ENCODE peak calls at places on chromosomes 16 and 17, in nine cellular contexts. K, S, B, R, A, J, X, N and U are unnamed samples.

GRCh38 chr17:59572301-59572924 is 7.0 kb downstream of the DHX40 start:
- DNase-seq in B (peak; percentile 77), R (no peak), K (peak; percentile 70), X (no peak), N (no peak), S (no peak), J (no peak), A (peak; percentile 11), U (no peak)

GRCh38 chr17:74099441-74100340 is 103.8 kb upstream of the RPL38 start:
- DNase-seq in S (no peak), K (no peak), R (no peak), B (no peak), A (peak; percentile 8), N (no peak), X (no peak), J (no peak), U (no peak)

GRCh38 chr17:50274142-50274944 is at the start of gene TMEM92:
- DNase-seq in N (no peak), X (no peak), R (peak; percentile 77), S (peak; percentile 64), B (no peak), J (no peak), A (peak; percentile 52), K (no peak), U (no peak)

GRCh38 chr17:66165537-66166123 is 26.3 kb downstream of the CEP112 start:
- DNase-seq in X (peak; percentile 45), K (peak; percentile 79), N (peak; percentile 21), J (no peak), R (peak; percentile 25), S (peak; percentile 53), A (peak; percentile 64), B (peak; percentile 62), U (peak; percentile 24)

GRCh38 chr16:87600246-87600645 is 2.1 kb upstream of the JPH3 start:
- DNase-seq in J (no peak), S (no peak), K (no peak), N (no peak), B (no peak), X (no peak), R (no peak), A (no peak), U (no peak)

GRCh38 chr17:75308732-75309629 is 19.7 kb upstream of the SLC25A19 start:
- DNase-seq in B (no peak), N (no peak), X (no peak), J (no peak), A (no peak), R (no peak), K (no peak), S (peak; percentile 9), U (no peak)

GRCh38 chr16:27657811-27658210 is 107.9 kb downstream of the KATNIP start:
- DNase-seq in B (no peak), X (no peak), K (no peak), J (no peak), S (no peak), A (no peak), N (no peak), R (no peak), U (no peak)

GRCh38 chr16:72853575-72853974 is 194.4 kb downstream of the ZFHX3 start:
- DNase-seq in S (no peak), X (no peak), N (peak; percentile 7), B (no peak), R (no peak), A (no peak), K (no peak), J (no peak), U (no peak)

GRCh38 chr17:56499799-56500388 is 93.6 kb upstream of the NOG start:
- DNase-seq in A (no peak), R (no peak), K (peak; percentile 21), S (peak; percentile 49), B (peak; percentile 45), J (no peak), N (no peak), X (no peak), U (no peak)

GRCh38 chr16:78294538-78295225 is 195.2 kb downstream of the WWOX start:
- DNase-seq in J (no peak), K (no peak), X (no peak), N (no peak), R (no peak), A (no peak), B (no peak), S (no peak), U (no peak)

GRCh38 chr16:80614908-80615696 is 74.3 kb downstream of the DYNLRB2 start:
- DNase-seq in B (peak; percentile 86), J (no peak), K (peak; percentile 69), S (peak; percentile 68), A (peak; percentile 56), X (peak; percentile 93), N (no peak), R (no peak), U (peak; percentile 12)

GRCh38 chr16:83802135-83802534 is 5.6 kb upstream of the HSBP1 start:
- DNase-seq in N (no peak), A (peak; percentile 83), S (peak; percentile 67), B (peak; percentile 79), X (peak; percentile 89), K (peak; percentile 75), J (no peak), R (no peak), U (no peak)